ENCODE peak calls at places on chromosome 3, in eight cellular contexts. G, T, D, W, S, R, M and O are unnamed samples.

GRCh38 chr3:133477497-133477896 is 77.6 kb downstream of the BFSP2 start:
- DNase-seq in G (peak), T (no peak), D (no peak), W (no peak), S (no peak), R (no peak), M (no peak), O (no peak)

GRCh38 chr3:24270744-24271143 is 223.9 kb downstream of the THRB start:
- DNase-seq in G (no peak), T (no peak), D (no peak), W (no peak), S (no peak), R (no peak), M (no peak), O (no peak)

GRCh38 chr3:105944281-105944680 is 75.5 kb upstream of the CBLB start:
- DNase-seq in G (no peak), T (no peak), D (no peak), W (peak), S (no peak), R (no peak), M (peak), O (no peak)

GRCh38 chr3:13022348-13023250 is 50.6 kb downstream of the IQSEC1 start:
- DNase-seq in G (no peak), T (peak), D (peak), W (peak), S (peak), R (peak), M (peak), O (no peak)

GRCh38 chr3:113697192-113698090 is 999 bp upstream of the USF3 start:
- DNase-seq in G (peak), T (no peak), D (no peak), W (no peak), S (no peak), R (no peak), M (no peak), O (no peak)

GRCh38 chr3:162391301-162391700 is 894.7 kb downstream of the OTOL1 start:
- DNase-seq in G (no peak), T (peak), D (peak), W (peak), S (no peak), R (no peak), M (peak), O (no peak)

GRCh38 chr3:61186030-61186429 is 65.2 kb downstream of the FHIT start:
- DNase-seq in G (no peak), T (no peak), D (no peak), W (no peak), S (no peak), R (no peak), M (no peak), O (no peak)

GRCh38 chr3:4978259-4978965 is 825 bp upstream of the BHLHE40 start:
- DNase-seq in G (peak), T (peak), D (peak), W (peak), S (peak), R (peak), M (peak), O (no peak)

GRCh38 chr3:32443471-32443870 is 51.8 kb downstream of the CMTM7 start:
- DNase-seq in G (no peak), T (no peak), D (peak), W (peak), S (no peak), R (no peak), M (peak), O (no peak)

GRCh38 chr3:108393128-108393900 is 97.0 kb downstream of the HHLA2 start:
- DNase-seq in G (no peak), T (no peak), D (no peak), W (no peak), S (no peak), R (no peak), M (no peak), O (no peak)

GRCh38 chr3:40915346-40915865 is 283.9 kb upstream of the CTNNB1 start:
- DNase-seq in G (no peak), T (no peak), D (no peak), W (no peak), S (no peak), R (no peak), M (no peak), O (no peak)

GRCh38 chr3:171824076-171824475 is 13.8 kb upstream of the PLD1 start:
- DNase-seq in G (no peak), T (no peak), D (no peak), W (no peak), S (no peak), R (no peak), M (no peak), O (no peak)

GRCh38 chr3:72907851-72908620 is 20.2 kb downstream of the GXYLT2 start:
- DNase-seq in G (no peak), T (peak), D (peak), W (peak), S (peak), R (peak), M (peak), O (no peak)

GRCh38 chr3:87270908-87271727 is 5.3 kb downstream of the POU1F1 start:
- DNase-seq in G (no peak), T (no peak), D (no peak), W (no peak), S (no peak), R (no peak), M (no peak), O (no peak)

GRCh38 chr3:69558912-69559311 is 173.0 kb upstream of the FRMD4B start:
- DNase-seq in G (no peak), T (no peak), D (no peak), W (no peak), S (no peak), R (no peak), M (peak), O (peak)

GRCh38 chr3:37377670-37378069 is 203.3 kb upstream of the LRRFIP2 start:
- DNase-seq in G (no peak), T (no peak), D (no peak), W (no peak), S (no peak), R (no peak), M (no peak), O (no peak)

GRCh38 chr3:45381168-45381852 is 7.1 kb upstream of the LARS2 start:
- DNase-seq in G (peak), T (no peak), D (no peak), W (no peak), S (no peak), R (no peak), M (no peak), O (no peak)

GRCh38 chr3:172624999-172625398 is 85.9 kb downstream of the NCEH1 start:
- DNase-seq in G (no peak), T (no peak), D (no peak), W (no peak), S (no peak), R (no peak), M (no peak), O (no peak)

GRCh38 chr3:124075758-124076157 is 83.8 kb upstream of the ROPN1 start:
- DNase-seq in G (no peak), T (no peak), D (no peak), W (peak), S (peak), R (no peak), M (peak), O (no peak)

GRCh38 chr3:156787926-156788663 is 38.1 kb upstream of the LEKR1 start:
- DNase-seq in G (no peak), T (peak), D (peak), W (peak), S (no peak), R (no peak), M (peak), O (peak)

GRCh38 chr3:16658004-16658932 is 53.0 kb upstream of the DAZL start:
- DNase-seq in G (no peak), T (no peak), D (no peak), W (no peak), S (no peak), R (no peak), M (no peak), O (no peak)

GRCh38 chr3:47299396-47300318 is 16.9 kb downstream of the KLHL18 start:
- DNase-seq in G (no peak), T (no peak), D (no peak), W (no peak), S (no peak), R (no peak), M (no peak), O (no peak)

GRCh38 chr3:36992806-36993325 is at the start of gene EPM2AIP1:
- DNase-seq in G (no peak), T (no peak), D (no peak), W (no peak), S (peak), R (no peak), M (no peak), O (no peak)

GRCh38 chr3:187999821-188000220 is 154.1 kb upstream of the LPP start:
- DNase-seq in G (peak), T (no peak), D (no peak), W (no peak), S (no peak), R (no peak), M (no peak), O (no peak)

GRCh38 chr3:67896130-67896529 is 241.7 kb upstream of the SUCLG2 start:
- DNase-seq in G (no peak), T (no peak), D (no peak), W (no peak), S (no peak), R (no peak), M (no peak), O (no peak)

GRCh38 chr3:32780735-32781210 is 37.0 kb upstream of the TRIM71 start:
- DNase-seq in G (peak), T (peak), D (no peak), W (peak), S (peak), R (no peak), M (peak), O (no peak)

GRCh38 chr3:142850395-142851023 is 38.4 kb downstream of the PCOLCE2 start:
- DNase-seq in G (no peak), T (peak), D (peak), W (peak), S (peak), R (no peak), M (peak), O (peak)

GRCh38 chr3:5411786-5412185 is 224.3 kb downstream of the EDEM1 start:
- DNase-seq in G (peak), T (no peak), D (no peak), W (no peak), S (no peak), R (no peak), M (no peak), O (no peak)

GRCh38 chr3:107199962-107200465 is 177.2 kb upstream of the CCDC54 start:
- DNase-seq in G (no peak), T (no peak), D (no peak), W (no peak), S (no peak), R (no peak), M (no peak), O (no peak)

GRCh38 chr3:61561374-61562041 is at the start of gene PTPRG:
- DNase-seq in G (peak), T (peak), D (peak), W (peak), S (peak), R (peak), M (peak), O (peak)

DNA sequence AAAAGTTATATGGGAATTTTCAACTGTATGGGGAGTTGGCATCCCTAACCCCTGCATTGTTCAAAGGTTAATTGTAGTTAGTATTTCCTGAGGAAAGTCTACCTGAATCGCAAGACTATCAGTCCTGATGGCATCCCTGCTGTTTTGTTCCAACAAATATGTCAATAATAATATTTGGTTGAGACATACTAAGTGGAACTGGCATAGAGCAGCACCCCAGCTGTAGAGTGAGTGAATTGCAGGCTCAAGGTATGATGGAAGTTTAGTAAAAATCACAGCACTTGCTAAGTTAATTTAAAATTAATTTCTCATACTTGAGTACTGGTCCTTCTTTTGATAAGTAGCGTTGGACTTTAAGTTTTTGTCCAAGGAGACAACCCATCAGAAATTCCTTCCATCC is 18.0 kb upstream of the COMMD2 start:
- DNase-seq in G (no peak), T (no peak), D (no peak), W (no peak), S (no peak), R (no peak), M (no peak), O (no peak)
- TF ChIP-seq CTCF in G (no peak), T (no peak), D (no peak), W (peak), S (no peak), R (no peak), M (peak), O (peak)

GRCh38 chr3:183515968-183516851 is 39.3 kb downstream of the KLHL6 start:
- DNase-seq in G (peak), T (no peak), D (no peak), W (no peak), S (no peak), R (no peak), M (no peak), O (no peak)
- H3K4me3 ChIP-seq in G (peak), T (no peak), D (no peak), W (no peak), S (no peak), R (no peak), M (no peak), O (no peak)

GRCh38 chr3:21290557-21290956 is 460.5 kb downstream of the ZNF385D start:
- DNase-seq in G (no peak), T (peak), D (no peak), W (no peak), S (no peak), R (no peak), M (no peak), O (no peak)
- TF ChIP-seq CTCF in G (no peak), T (peak), D (peak), W (peak), S (peak), R (peak), M (peak), O (peak)

GRCh38 chr3:31250116-31250813 is 282.5 kb upstream of the STT3B start:
- DNase-seq in G (no peak), T (no peak), D (no peak), W (peak), S (no peak), R (no peak), M (no peak), O (no peak)
- H3K4me3 ChIP-seq in G (no peak), T (no peak), D (no peak), W (no peak), S (no peak), R (no peak), M (no peak), O (no peak)

GRCh38 chr3:186239321-186239720 is 122.7 kb downstream of the DGKG start:
- DNase-seq in G (no peak), T (peak), D (no peak), W (no peak), S (no peak), R (no peak), M (peak), O (no peak)
- TF ChIP-seq CTCF in G (peak), T (no peak), D (no peak), W (peak), S (peak), R (no peak), M (no peak), O (peak)

DNA sequence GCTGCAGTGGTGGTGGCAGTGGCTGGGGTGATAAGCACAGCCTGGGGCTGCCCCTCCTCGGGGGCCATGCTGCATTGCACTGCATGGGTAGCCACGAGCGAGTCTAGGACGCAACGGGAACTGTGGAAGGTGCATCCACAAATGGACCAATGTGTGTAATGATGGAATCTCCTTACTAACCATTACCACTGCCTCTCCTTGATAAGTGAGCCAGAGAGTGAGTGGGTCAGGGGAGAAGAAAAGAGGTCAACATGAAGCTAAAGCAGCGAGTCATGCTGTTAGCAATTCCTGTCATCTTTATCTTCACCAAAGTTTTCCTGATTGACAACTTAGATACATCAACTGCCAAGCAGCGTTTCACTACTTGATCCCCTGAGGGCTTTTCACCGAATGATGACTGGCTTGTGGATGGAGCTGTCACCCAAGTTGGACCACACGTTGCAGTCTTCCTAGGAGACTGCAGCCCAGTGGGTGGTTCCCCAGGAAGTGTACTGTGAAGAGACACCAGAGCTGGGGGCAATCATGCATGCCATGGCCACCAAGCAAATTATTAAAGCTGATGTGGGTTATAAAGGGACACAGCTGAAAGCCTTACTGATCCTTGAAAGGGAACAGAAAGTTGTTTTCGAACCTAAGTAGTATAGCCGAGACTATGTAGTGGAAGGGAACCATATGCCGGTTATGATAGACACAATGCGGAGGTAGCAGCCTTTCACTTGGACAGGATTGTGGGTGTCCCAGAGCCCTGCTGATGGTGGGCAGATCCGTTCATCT is 20.6 kb downstream of the SAMD7 start:
- DNase-seq in G (no peak), T (no peak), D (no peak), W (no peak), S (no peak), R (no peak), M (no peak), O (no peak)
- H3K4me3 ChIP-seq in G (no peak), T (no peak), D (no peak), W (no peak), S (no peak), R (no peak), M (no peak), O (no peak)

GRCh38 chr3:140972833-140973232 is 31.2 kb downstream of the SLC25A36 start:
- DNase-seq in G (peak), T (peak), D (no peak), W (peak), S (no peak), R (no peak), M (peak), O (no peak)
- TF ChIP-seq CTCF in G (peak), T (peak), D (peak), W (peak), S (peak), R (no peak), M (peak), O (peak)

DNA sequence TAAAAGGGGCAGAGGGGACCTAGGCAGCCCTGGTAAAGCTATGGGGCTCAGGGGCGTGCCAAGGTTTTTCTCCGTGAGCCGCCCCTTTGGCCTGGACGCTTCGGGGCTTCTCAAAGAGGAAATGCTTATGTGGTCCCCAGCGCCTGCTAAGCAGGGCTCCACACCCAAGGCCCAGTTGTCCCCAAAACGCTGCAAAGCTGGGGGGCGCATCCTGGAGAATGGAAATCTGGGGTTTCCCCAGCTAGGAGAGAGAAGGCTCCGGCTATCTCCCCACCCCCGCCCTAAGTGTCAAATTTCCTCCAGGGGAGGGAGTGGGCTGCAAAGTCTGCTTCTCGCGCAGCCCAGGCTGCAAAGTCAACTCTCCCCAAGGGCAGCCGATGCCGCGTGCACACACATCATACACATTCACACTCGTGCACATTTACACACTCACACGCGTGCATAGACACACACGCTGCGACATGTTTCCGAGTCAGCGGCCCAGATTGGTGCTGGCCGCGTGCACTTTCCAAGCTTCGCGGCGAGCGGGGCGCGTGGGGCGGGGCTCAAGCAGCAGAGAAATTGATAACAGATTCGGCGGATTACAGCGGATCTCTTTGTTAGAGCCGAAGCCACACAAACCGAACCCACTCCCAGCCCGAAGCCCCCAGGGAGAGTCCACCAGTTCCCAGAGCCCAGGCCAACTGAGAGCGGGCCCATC is 4.5 kb downstream of the WNT5A start:
- DNase-seq in G (no peak), T (no peak), D (no peak), W (peak), S (no peak), R (no peak), M (peak), O (no peak)
- H3K4me3 ChIP-seq in G (no peak), T (no peak), D (peak), W (peak), S (peak), R (peak), M (peak), O (no peak)

DNA sequence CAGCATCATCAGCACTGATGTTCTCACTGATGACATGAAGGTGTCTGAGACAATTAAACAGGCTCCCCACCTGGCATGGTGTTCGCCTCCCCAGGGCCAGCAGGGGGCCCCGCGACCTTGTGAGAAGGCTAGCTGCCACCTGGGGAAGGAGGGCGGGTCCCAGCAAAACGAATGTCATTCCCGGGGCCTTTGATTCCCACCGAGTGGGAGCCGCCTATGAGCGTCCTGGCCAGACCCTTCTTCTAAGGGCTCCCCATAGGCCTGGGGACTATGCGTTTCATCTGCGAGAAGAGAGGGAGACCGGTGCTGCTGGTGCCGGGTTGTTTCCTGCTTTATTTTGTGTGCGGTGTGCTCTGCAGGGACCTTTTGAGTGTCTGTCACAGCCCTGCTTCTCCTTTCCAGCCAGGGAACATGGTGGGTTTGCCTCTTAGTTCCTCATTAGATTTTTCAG is 20.5 kb upstream of the MINDY4B start:
- DNase-seq in G (peak), T (peak), D (no peak), W (peak), S (peak), R (no peak), M (peak), O (no peak)
- TF ChIP-seq CTCF in G (peak), T (peak), D (peak), W (peak), S (peak), R (peak), M (peak), O (peak)